ENCODE peak calls at places on chromosomes 12 and 14, in four cellular contexts. G, F, O and X are unnamed samples.

GRCh38 chr12:112546339-112546738 is 127.6 kb downstream of the PTPN11 start:
- DNase-seq in G (no peak), F (no peak), O (no peak), X (no peak)

GRCh38 chr12:81401241-81401640 is 323.4 kb downstream of the ACSS3 start:
- DNase-seq in G (no peak), F (no peak), O (no peak), X (no peak)

GRCh38 chr12:103401421-103401820 is 94.3 kb downstream of the C12orf42 start:
- DNase-seq in G (no peak), F (peak), O (peak), X (no peak)

GRCh38 chr12:87320724-87321123 is 708.5 kb downstream of the C12orf50 start:
- DNase-seq in G (no peak), F (no peak), O (no peak), X (no peak)

GRCh38 chr12:95336387-95337067 is 118.9 kb downstream of the VEZT start:
- DNase-seq in G (no peak), F (peak), O (no peak), X (peak)

GRCh38 chr12:96213869-96214268 is 19.7 kb downstream of the ELK3 start:
- DNase-seq in G (no peak), F (no peak), O (no peak), X (no peak)

GRCh38 chr12:50574621-50575348 is 70.0 kb downstream of the DIP2B start:
- DNase-seq in G (no peak), F (no peak), O (no peak), X (no peak)

GRCh38 chr12:65705380-65705876 is 118.9 kb upstream of the HMGA2 start:
- DNase-seq in G (no peak), F (no peak), O (no peak), X (no peak)

GRCh38 chr14:105120056-105120455 is 48.5 kb downstream of the JAG2 start:
- DNase-seq in G (no peak), F (no peak), O (no peak), X (no peak)

GRCh38 chr12:92886131-92886530 is 43.0 kb downstream of the EEA1 start:
- DNase-seq in G (no peak), F (no peak), O (no peak), X (no peak)

GRCh38 chr12:103928736-103929050 is 1.5 kb upstream of the HSP90B1 start:
- DNase-seq in G (peak), F (no peak), O (peak), X (no peak)

GRCh38 chr12:43988838-43989560 is 153.1 kb downstream of the TMEM117 start:
- DNase-seq in G (no peak), F (no peak), O (no peak), X (no peak)

GRCh38 chr14:44404599-44405349 is 102.3 kb downstream of the FSCB start:
- DNase-seq in G (no peak), F (no peak), O (no peak), X (no peak)

GRCh38 chr12:67043771-67044170 is 225.4 kb upstream of the CAND1 start:
- DNase-seq in G (no peak), F (no peak), O (no peak), X (no peak)

GRCh38 chr12:110345176-110345651 is 58.3 kb downstream of the ANAPC7 start:
- DNase-seq in G (no peak), F (no peak), O (no peak), X (no peak)

GRCh38 chr12:114254998-114255397 is 150.9 kb downstream of the TBX5 start:
- DNase-seq in G (no peak), F (no peak), O (no peak), X (no peak)

GRCh38 chr14:50955373-50956043 is 11.2 kb upstream of the PYGL start:
- DNase-seq in G (no peak), F (peak), O (no peak), X (peak)

GRCh38 chr12:126953365-126953889 is 1313.5 kb upstream of the TMEM132C start:
- DNase-seq in G (no peak), F (no peak), O (no peak), X (no peak)

GRCh38 chr12:49905718-49906314 is 2.1 kb upstream of the FAIM2 start:
- DNase-seq in G (no peak), F (no peak), O (no peak), X (no peak)

GRCh38 chr14:99605299-99605961 is 1.4 kb upstream of the CCDC85C start:
- DNase-seq in G (peak), F (peak), O (peak), X (peak)

GRCh38 chr12:67833602-67834001 is 155.6 kb upstream of the IFNG-AS1 start:
- DNase-seq in G (no peak), F (no peak), O (no peak), X (no peak)

GRCh38 chr14:50954811-50955372 is 10.6 kb upstream of the PYGL start:
- DNase-seq in G (no peak), F (peak), O (no peak), X (no peak)

GRCh38 chr14:68525516-68525915 is 267.4 kb downstream of the ZFP36L1 start:
- DNase-seq in G (no peak), F (no peak), O (no peak), X (no peak)

GRCh38 chr12:80041691-80042090 is 57.6 kb upstream of the OTOGL start:
- DNase-seq in G (no peak), F (no peak), O (no peak), X (no peak)

GRCh38 chr14:105767315-105767714 is 240.9 kb downstream of the TMEM121 start:
- DNase-seq in G (no peak), F (no peak), O (no peak), X (no peak)

GRCh38 chr12:107973950-107974349 is 155.1 kb upstream of the WSCD2 start:
- DNase-seq in G (no peak), F (no peak), O (no peak), X (no peak)

GRCh38 chr14:25406818-25407217 is 356.9 kb upstream of the STXBP6 start:
- DNase-seq in G (no peak), F (peak), O (no peak), X (no peak)